ENCODE peak calls at places on chromosome 17, in six cellular contexts. Q is heart right ventricle; I is left ventricle myocardium inferior; R is esophagus squamous epithelium; E is mammary epithelial cell; N is CD4-positive, CD25-positive, alpha-beta regulatory T cell. F is an unnamed sample.

GRCh38 chr17:12522743-12523181 is 142.9 kb upstream of the MYOCD start:
- DNase-seq in Q (no peak), I (no peak), R (no peak), E (no peak), N (no peak), F (peak)

GRCh38 chr17:40443988-40444899 is 994 bp downstream of the IGFBP4 start:
- DNase-seq in Q (no peak), I (no peak), R (no peak), E (peak), N (no peak), F (no peak)

GRCh38 chr17:63675231-63675606 is 24.7 kb downstream of the LIMD2 start:
- DNase-seq in Q (no peak), I (no peak), R (no peak), E (no peak), N (no peak), F (no peak)

GRCh38 chr17:83171661-83172060 is 92.3 kb downstream of the METRNL start:
- DNase-seq in Q (no peak), I (no peak), R (no peak), E (no peak), N (no peak), F (no peak)

GRCh38 chr17:5536831-5537230 is 47.5 kb downstream of the NLRP1 start:
- DNase-seq in Q (no peak), I (no peak), R (no peak), E (no peak), N (no peak), F (no peak)

GRCh38 chr17:58785097-58785496 is 29.4 kb downstream of the PPM1E start:
- DNase-seq in Q (no peak), I (no peak), R (no peak), E (no peak), N (no peak), F (no peak)

GRCh38 chr17:81153340-81153803 is 11.9 kb upstream of the PVALEF start:
- DNase-seq in Q (no peak), I (no peak), R (no peak), E (peak), N (no peak), F (no peak)

GRCh38 chr17:52827526-52827925 is 669.0 kb upstream of the CA10 start:
- DNase-seq in Q (no peak), I (no peak), R (no peak), E (no peak), N (no peak), F (no peak)

GRCh38 chr17:27832851-27833250 is 32.5 kb upstream of the NOS2 start:
- DNase-seq in Q (no peak), I (no peak), R (no peak), E (no peak), N (no peak), F (no peak)

GRCh38 chr17:40499551-40500189 is 1.8 kb downstream of the TNS4 start:
- DNase-seq in Q (peak), I (peak), R (no peak), E (peak), N (no peak), F (peak)

GRCh38 chr17:39939588-39940419 is 12.3 kb downstream of the LRRC3C start:
- DNase-seq in Q (no peak), I (no peak), R (no peak), E (peak), N (peak), F (no peak)

GRCh38 chr17:32142857-32143524 is 689 bp downstream of the RHOT1 start:
- DNase-seq in Q (peak), I (peak), R (no peak), E (peak), N (no peak), F (peak)

GRCh38 chr17:69335018-69335417 is 8.1 kb upstream of the ABCA5 start:
- DNase-seq in Q (no peak), I (no peak), R (no peak), E (peak), N (peak), F (no peak)

GRCh38 chr17:80850109-80850508 is 141.5 kb upstream of the CHMP6 start:
- DNase-seq in Q (no peak), I (no peak), R (no peak), E (no peak), N (no peak), F (no peak)

GRCh38 chr17:42459256-42459982 is 741 bp downstream of the ATP6V0A1 start:
- DNase-seq in Q (peak), I (peak), R (no peak), E (peak), N (peak), F (peak)

GRCh38 chr17:76063880-76064546 is 8.3 kb downstream of the SRP68 start:
- DNase-seq in Q (no peak), I (no peak), R (no peak), E (no peak), N (peak), F (no peak)

GRCh38 chr17:42142371-42142896 is 12.4 kb downstream of the RAB5C start:
- DNase-seq in Q (no peak), I (no peak), R (no peak), E (no peak), N (no peak), F (no peak)

GRCh38 chr17:59160203-59161025 is 4.9 kb downstream of the PRR11 start:
- DNase-seq in Q (no peak), I (no peak), R (no peak), E (no peak), N (no peak), F (no peak)

GRCh38 chr17:41944943-41945342 is 14.5 kb downstream of the ODAD4 start:
- DNase-seq in Q (no peak), I (no peak), R (no peak), E (no peak), N (no peak), F (no peak)

GRCh38 chr17:81008140-81008539 is 16.5 kb downstream of the CHMP6 start:
- DNase-seq in Q (no peak), I (no peak), R (no peak), E (no peak), N (no peak), F (no peak)

GRCh38 chr17:6439951-6440350 is 4.3 kb upstream of the PIMREG start:
- DNase-seq in Q (no peak), I (no peak), R (no peak), E (no peak), N (no peak), F (no peak)

GRCh38 chr17:15233022-15233805 is 31.9 kb downstream of the PMP22 start:
- DNase-seq in Q (no peak), I (no peak), R (no peak), E (peak), N (no peak), F (no peak)

GRCh38 chr17:57603978-57604377 is 141.1 kb downstream of the CCDC182 start:
- DNase-seq in Q (no peak), I (no peak), R (no peak), E (no peak), N (peak), F (peak)

GRCh38 chr17:9389116-9389515 is 186.5 kb downstream of the STX8 start:
- DNase-seq in Q (no peak), I (no peak), R (no peak), E (peak), N (no peak), F (no peak)

GRCh38 chr17:38417210-38417951 is 10.9 kb upstream of the ARHGAP23 start:
- DNase-seq in Q (no peak), I (no peak), R (no peak), E (no peak), N (no peak), F (no peak)

GRCh38 chr17:17141860-17142552 is 64.1 kb downstream of the PLD6 start:
- DNase-seq in Q (no peak), I (peak), R (no peak), E (peak), N (peak), F (no peak)

GRCh38 chr17:40516581-40517285 is 15.3 kb upstream of the TNS4 start:
- DNase-seq in Q (no peak), I (no peak), R (no peak), E (peak), N (peak), F (no peak)

GRCh38 chr17:751269-752001 is 629 bp downstream of the GEMIN4 start:
- DNase-seq in Q (no peak), I (peak), R (no peak), E (peak), N (no peak), F (peak)

GRCh38 chr17:77300016-77300686 is 159.4 kb downstream of the SEC14L1 start:
- DNase-seq in Q (no peak), I (no peak), R (no peak), E (no peak), N (no peak), F (no peak)

GRCh38 chr17:57879437-57880085 is 29.7 kb upstream of the MRPS23 start:
- DNase-seq in Q (no peak), I (no peak), R (no peak), E (no peak), N (no peak), F (no peak)

GRCh38 chr17:49632201-49632600 is 45.7 kb downstream of the SPOP start:
- DNase-seq in Q (no peak), I (no peak), R (no peak), E (no peak), N (no peak), F (no peak)
- H3K4me3 ChIP-seq in Q (no peak), I (peak), R (no peak), E (no peak), N (no peak), F (no peak)

DNA sequence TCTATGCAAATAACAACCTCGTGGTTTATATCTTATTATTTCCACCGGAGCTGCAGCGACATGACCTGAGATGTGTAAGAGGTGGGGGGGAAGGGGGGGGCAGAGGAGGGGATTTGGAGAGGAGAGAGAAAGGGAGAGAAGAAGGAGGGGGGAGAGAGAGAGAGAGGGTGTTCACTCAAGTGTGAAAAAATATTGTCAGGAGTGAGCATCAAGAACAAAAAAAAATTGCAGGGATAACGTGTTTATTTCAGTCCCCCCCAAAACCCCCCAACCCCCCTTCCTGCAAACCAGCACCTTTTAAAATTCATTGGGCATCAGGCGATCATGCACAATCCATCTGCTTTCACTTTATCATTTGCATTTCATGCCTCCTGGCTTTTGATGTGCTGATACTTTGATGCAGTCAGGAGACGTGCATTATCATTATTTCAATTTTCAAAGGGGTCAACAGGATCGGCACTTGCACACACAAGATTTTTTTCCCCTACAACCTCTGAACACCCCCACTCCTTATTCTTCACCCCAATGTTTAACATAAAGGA is 197.9 kb downstream of the AATF start:
- DNase-seq in Q (no peak), I (no peak), R (no peak), E (no peak), N (no peak), F (no peak)
- H3K4me3 ChIP-seq in Q (no peak), I (no peak), R (peak), E (no peak), N (peak), F (no peak)

GRCh38 chr17:7850118-7850504 is 4.8 kb upstream of the TMEM88 start:
- DNase-seq in Q (no peak), I (no peak), R (no peak), E (no peak), N (no peak), F (no peak)
- H3K4me3 ChIP-seq in Q (no peak), I (no peak), R (no peak), E (no peak), N (no peak), F (no peak)

DNA sequence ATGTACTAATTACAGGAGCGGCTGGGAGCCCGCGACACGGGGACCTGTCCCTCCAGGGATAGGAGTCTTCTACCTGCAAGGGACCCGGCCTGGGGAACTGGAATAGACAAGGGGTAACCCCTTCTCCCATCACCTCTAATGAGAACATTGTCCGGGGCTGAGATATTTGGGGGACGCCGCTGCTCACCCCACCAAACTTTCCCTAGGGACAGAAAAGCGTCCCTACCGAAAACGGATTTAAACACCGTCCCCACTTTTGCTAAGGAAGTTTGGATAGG is 3.4 kb upstream of the SOX9 start:
- DNase-seq in Q (no peak), I (no peak), R (no peak), E (no peak), N (no peak), F (no peak)
- H3K4me3 ChIP-seq in Q (peak), I (peak), R (peak), E (peak), N (no peak), F (peak)